ENCODE peak calls at places on chromosomes 16 and 17, in nine cellular contexts. One of them, this sample, is unnamed.

GRCh38 chr17:74840500-74840899 is 19.2 kb downstream of the GRIN2C start:
- DNase-seq in cardiac fibroblast: no peak
- DNase-seq in Calu3: no peak
- DNase-seq in stimulated activated CD4-positive, alpha-beta T cell treated with anti-CD3 and anti-CD28 coated beads, Interleukin-1b, Interleukin-23, amount 100 ng/mL, for 4 hours: no peak
- DNase-seq in activated T-helper 1 cell treated with Interleukin-2 at 50 U/mL for 16 hours: no peak
- DNase-seq in AG04450: no peak
- DNase-seq in activated effector memory CD4-positive, alpha-beta T cell treated with Interleukin-2 at 50 U/mL for 16 hours: no peak
- DNase-seq in stimulated activated CD8-positive, alpha-beta memory T cell treated with anti-CD3 and anti-CD28 coated beads, Interleukin-2, amount 100 ng/mL, for 48 hours: no peak
- DNase-seq in mucosa of gallbladder: no peak
- DNase-seq in this sample: no peak

GRCh38 chr16:87602005-87602790 is at the start of gene JPH3:
- DNase-seq in cardiac fibroblast: no peak
- DNase-seq in Calu3: peak
- DNase-seq in stimulated activated CD4-positive, alpha-beta T cell treated with anti-CD3 and anti-CD28 coated beads, Interleukin-1b, Interleukin-23, amount 100 ng/mL, for 4 hours: no peak
- DNase-seq in activated T-helper 1 cell treated with Interleukin-2 at 50 U/mL for 16 hours: no peak
- DNase-seq in AG04450: no peak
- DNase-seq in activated effector memory CD4-positive, alpha-beta T cell treated with Interleukin-2 at 50 U/mL for 16 hours: no peak
- DNase-seq in stimulated activated CD8-positive, alpha-beta memory T cell treated with anti-CD3 and anti-CD28 coated beads, Interleukin-2, amount 100 ng/mL, for 48 hours: no peak
- DNase-seq in mucosa of gallbladder: no peak
- DNase-seq in this sample: no peak

GRCh38 chr16:16045879-16046278 is 96.5 kb downstream of the ABCC1 start:
- DNase-seq in cardiac fibroblast: no peak
- DNase-seq in Calu3: no peak
- DNase-seq in stimulated activated CD4-positive, alpha-beta T cell treated with anti-CD3 and anti-CD28 coated beads, Interleukin-1b, Interleukin-23, amount 100 ng/mL, for 4 hours: no peak
- DNase-seq in activated T-helper 1 cell treated with Interleukin-2 at 50 U/mL for 16 hours: no peak
- DNase-seq in AG04450: no peak
- DNase-seq in activated effector memory CD4-positive, alpha-beta T cell treated with Interleukin-2 at 50 U/mL for 16 hours: no peak
- DNase-seq in stimulated activated CD8-positive, alpha-beta memory T cell treated with anti-CD3 and anti-CD28 coated beads, Interleukin-2, amount 100 ng/mL, for 48 hours: no peak
- DNase-seq in mucosa of gallbladder: no peak
- DNase-seq in this sample: no peak

GRCh38 chr16:2919511-2920255 is 8.0 kb downstream of the FLYWCH1 start:
- DNase-seq in cardiac fibroblast: peak
- DNase-seq in Calu3: peak
- DNase-seq in stimulated activated CD4-positive, alpha-beta T cell treated with anti-CD3 and anti-CD28 coated beads, Interleukin-1b, Interleukin-23, amount 100 ng/mL, for 4 hours: peak
- DNase-seq in activated T-helper 1 cell treated with Interleukin-2 at 50 U/mL for 16 hours: peak
- DNase-seq in AG04450: peak
- DNase-seq in activated effector memory CD4-positive, alpha-beta T cell treated with Interleukin-2 at 50 U/mL for 16 hours: peak
- DNase-seq in stimulated activated CD8-positive, alpha-beta memory T cell treated with anti-CD3 and anti-CD28 coated beads, Interleukin-2, amount 100 ng/mL, for 48 hours: peak
- DNase-seq in mucosa of gallbladder: peak
- DNase-seq in this sample: no peak

GRCh38 chr16:24845726-24846547 is at the start of gene SLC5A11:
- DNase-seq in cardiac fibroblast: no peak
- DNase-seq in Calu3: no peak
- DNase-seq in stimulated activated CD4-positive, alpha-beta T cell treated with anti-CD3 and anti-CD28 coated beads, Interleukin-1b, Interleukin-23, amount 100 ng/mL, for 4 hours: no peak
- DNase-seq in activated T-helper 1 cell treated with Interleukin-2 at 50 U/mL for 16 hours: no peak
- DNase-seq in AG04450: no peak
- DNase-seq in activated effector memory CD4-positive, alpha-beta T cell treated with Interleukin-2 at 50 U/mL for 16 hours: no peak
- DNase-seq in stimulated activated CD8-positive, alpha-beta memory T cell treated with anti-CD3 and anti-CD28 coated beads, Interleukin-2, amount 100 ng/mL, for 48 hours: no peak
- DNase-seq in mucosa of gallbladder: no peak
- DNase-seq in this sample: no peak

GRCh38 chr16:2774161-2774891 is 2.8 kb downstream of the ELOB start:
- DNase-seq in cardiac fibroblast: no peak
- DNase-seq in Calu3: no peak
- DNase-seq in stimulated activated CD4-positive, alpha-beta T cell treated with anti-CD3 and anti-CD28 coated beads, Interleukin-1b, Interleukin-23, amount 100 ng/mL, for 4 hours: no peak
- DNase-seq in activated T-helper 1 cell treated with Interleukin-2 at 50 U/mL for 16 hours: no peak
- DNase-seq in AG04450: no peak
- DNase-seq in activated effector memory CD4-positive, alpha-beta T cell treated with Interleukin-2 at 50 U/mL for 16 hours: no peak
- DNase-seq in stimulated activated CD8-positive, alpha-beta memory T cell treated with anti-CD3 and anti-CD28 coated beads, Interleukin-2, amount 100 ng/mL, for 48 hours: no peak
- DNase-seq in mucosa of gallbladder: no peak
- DNase-seq in this sample: no peak

GRCh38 chr17:50037321-50038107 is 18.4 kb upstream of the ITGA3 start:
- DNase-seq in cardiac fibroblast: peak
- DNase-seq in Calu3: no peak
- DNase-seq in stimulated activated CD4-positive, alpha-beta T cell treated with anti-CD3 and anti-CD28 coated beads, Interleukin-1b, Interleukin-23, amount 100 ng/mL, for 4 hours: no peak
- DNase-seq in activated T-helper 1 cell treated with Interleukin-2 at 50 U/mL for 16 hours: no peak
- DNase-seq in AG04450: no peak
- DNase-seq in activated effector memory CD4-positive, alpha-beta T cell treated with Interleukin-2 at 50 U/mL for 16 hours: no peak
- DNase-seq in stimulated activated CD8-positive, alpha-beta memory T cell treated with anti-CD3 and anti-CD28 coated beads, Interleukin-2, amount 100 ng/mL, for 48 hours: no peak
- DNase-seq in mucosa of gallbladder: peak
- DNase-seq in this sample: no peak

GRCh38 chr16:1983544-1984346 is at the start of gene GFER:
- DNase-seq in cardiac fibroblast: peak
- DNase-seq in Calu3: peak
- DNase-seq in stimulated activated CD4-positive, alpha-beta T cell treated with anti-CD3 and anti-CD28 coated beads, Interleukin-1b, Interleukin-23, amount 100 ng/mL, for 4 hours: peak
- DNase-seq in activated T-helper 1 cell treated with Interleukin-2 at 50 U/mL for 16 hours: peak
- DNase-seq in AG04450: peak
- DNase-seq in activated effector memory CD4-positive, alpha-beta T cell treated with Interleukin-2 at 50 U/mL for 16 hours: peak
- DNase-seq in stimulated activated CD8-positive, alpha-beta memory T cell treated with anti-CD3 and anti-CD28 coated beads, Interleukin-2, amount 100 ng/mL, for 48 hours: peak
- DNase-seq in mucosa of gallbladder: peak
- DNase-seq in this sample: peak

GRCh38 chr17:3921853-3922319 is 5.6 kb upstream of the P2RX1 start:
- DNase-seq in cardiac fibroblast: no peak
- DNase-seq in Calu3: no peak
- DNase-seq in stimulated activated CD4-positive, alpha-beta T cell treated with anti-CD3 and anti-CD28 coated beads, Interleukin-1b, Interleukin-23, amount 100 ng/mL, for 4 hours: no peak
- DNase-seq in activated T-helper 1 cell treated with Interleukin-2 at 50 U/mL for 16 hours: no peak
- DNase-seq in AG04450: no peak
- DNase-seq in activated effector memory CD4-positive, alpha-beta T cell treated with Interleukin-2 at 50 U/mL for 16 hours: no peak
- DNase-seq in stimulated activated CD8-positive, alpha-beta memory T cell treated with anti-CD3 and anti-CD28 coated beads, Interleukin-2, amount 100 ng/mL, for 48 hours: no peak
- DNase-seq in mucosa of gallbladder: no peak
- DNase-seq in this sample: no peak

GRCh38 chr17:78359216-78359935 is 501 bp downstream of the SOCS3 start:
- DNase-seq in cardiac fibroblast: peak
- DNase-seq in Calu3: no peak
- DNase-seq in stimulated activated CD4-positive, alpha-beta T cell treated with anti-CD3 and anti-CD28 coated beads, Interleukin-1b, Interleukin-23, amount 100 ng/mL, for 4 hours: peak
- DNase-seq in activated T-helper 1 cell treated with Interleukin-2 at 50 U/mL for 16 hours: no peak
- DNase-seq in AG04450: no peak
- DNase-seq in activated effector memory CD4-positive, alpha-beta T cell treated with Interleukin-2 at 50 U/mL for 16 hours: no peak
- DNase-seq in stimulated activated CD8-positive, alpha-beta memory T cell treated with anti-CD3 and anti-CD28 coated beads, Interleukin-2, amount 100 ng/mL, for 48 hours: no peak
- DNase-seq in mucosa of gallbladder: no peak
- DNase-seq in this sample: no peak

GRCh38 chr17:29111816-29112499 is 68.2 kb downstream of the MYO18A start:
- DNase-seq in cardiac fibroblast: peak
- DNase-seq in Calu3: peak
- DNase-seq in stimulated activated CD4-positive, alpha-beta T cell treated with anti-CD3 and anti-CD28 coated beads, Interleukin-1b, Interleukin-23, amount 100 ng/mL, for 4 hours: peak
- DNase-seq in activated T-helper 1 cell treated with Interleukin-2 at 50 U/mL for 16 hours: peak
- DNase-seq in AG04450: no peak
- DNase-seq in activated effector memory CD4-positive, alpha-beta T cell treated with Interleukin-2 at 50 U/mL for 16 hours: peak
- DNase-seq in stimulated activated CD8-positive, alpha-beta memory T cell treated with anti-CD3 and anti-CD28 coated beads, Interleukin-2, amount 100 ng/mL, for 48 hours: peak
- DNase-seq in mucosa of gallbladder: peak
- DNase-seq in this sample: peak

This sample was measured in NK-92 treated with Interleukin-12 subunit alpha and Interleukin-12 subunit beta, amount 100 ng/mL, for 24 hours.